ENCODE peak calls at places on chromosomes 6 and 20, in seven cellular contexts. O, Z, F, N, Y, Q and P are unnamed samples.
A peak's percentile ranks its signal among the peaks of the same experiment; 100 is the strongest.

GRCh38 chr6:102895683-102896082 is 1502.2 kb downstream of the GRIK2 start:
- DNase-seq in O (no peak), N (no peak), Y (no peak), Z (no peak), Q (no peak), F (no peak), P (no peak)

GRCh38 chr6:32154514-32155161 is 697 bp downstream of the PPT2 start:
- DNase-seq in F (peak; percentile 56), N (peak; percentile 69), Q (peak; percentile 48), O (no peak), Y (peak; percentile 41), Z (no peak), P (peak; percentile 47)

GRCh38 chr6:39553811-39554802 is 171.1 kb downstream of the KIF6 start:
- DNase-seq in Q (peak; percentile 22), Y (no peak), N (no peak), O (no peak), Z (no peak), F (no peak), P (no peak)

GRCh38 chr6:21033575-21034026 is 499.3 kb downstream of the CDKAL1 start:
- DNase-seq in Y (no peak), O (peak; percentile 74), Q (peak; percentile 61), Z (peak; percentile 67), N (no peak), F (no peak), P (no peak)

GRCh38 chr6:29559524-29560287 is at the start of gene UBD:
- DNase-seq in N (no peak), Q (no peak), F (no peak), O (no peak), Y (no peak), Z (no peak), P (no peak)

GRCh38 chr20:59028812-59029211 is 3.3 kb downstream of the ATP5F1E start:
- DNase-seq in F (no peak), N (no peak), O (no peak), Z (no peak), Q (no peak), Y (no peak), P (no peak)

GRCh38 chr6:106692112-106692822 is 62.9 kb downstream of the QRSL1 start:
- DNase-seq in F (no peak), O (peak; percentile 14), Y (no peak), N (peak; percentile 32), Q (peak; percentile 16), Z (peak; percentile 39), P (no peak)

GRCh38 chr6:116217069-116217468 is 36.8 kb downstream of the TSPYL4 start:
- DNase-seq in N (no peak), Z (no peak), Q (no peak), O (no peak), Y (no peak), F (no peak), P (no peak)

GRCh38 chr6:26400626-26401025 is 1.4 kb upstream of the BTN3A1 start:
- DNase-seq in F (no peak), N (no peak), Y (no peak), Q (no peak), O (no peak), Z (no peak), P (no peak)

GRCh38 chr20:43957392-43957791 is 42.7 kb downstream of the TOX2 start:
- DNase-seq in Z (no peak), Y (no peak), Q (no peak), O (no peak), N (no peak), F (no peak), P (no peak)

GRCh38 chr6:20877008-20877937 is 343.0 kb downstream of the CDKAL1 start:
- DNase-seq in N (peak; percentile 87), Y (no peak), O (peak; percentile 82), Z (peak; percentile 84), Q (no peak), F (no peak), P (no peak)

GRCh38 chr6:106908386-106908840 is 66.1 kb downstream of the CD24 start:
- DNase-seq in N (peak; percentile 75), Q (no peak), O (no peak), F (no peak), Y (no peak), Z (no peak), P (no peak)

GRCh38 chr6:33840064-33840926 is 36.5 kb upstream of the MLN start:
- DNase-seq in F (no peak), N (peak; percentile 57), Z (peak; percentile 97), Q (peak; percentile 26), O (peak; percentile 96), Y (no peak), P (no peak)

GRCh38 chr20:46814366-46815232 is 80.0 kb upstream of the EYA2 start:
- DNase-seq in Z (peak; percentile 55), N (peak; percentile 29), O (peak; percentile 53), F (no peak), Y (peak; percentile 13), Q (no peak), P (no peak)

GRCh38 chr6:141212296-141212695 is 920.4 kb upstream of the GJE1 start:
- DNase-seq in Y (no peak), F (no peak), Z (no peak), Q (no peak), N (peak; percentile 9), O (no peak), P (no peak)

GRCh38 chr20:59515013-59515905 is 89.1 kb upstream of the PHACTR3 start:
- DNase-seq in O (peak; percentile 30), F (no peak), Q (peak; percentile 68), Y (peak; percentile 92), N (peak; percentile 68), Z (no peak), P (no peak)

GRCh38 chr6:148086843-148087242 is 255.8 kb upstream of the SASH1 start:
- DNase-seq in O (no peak), Q (no peak), F (no peak), Z (no peak), N (no peak), Y (no peak), P (no peak)

GRCh38 chr20:37564388-37565133 is 36.9 kb upstream of the BLCAP start:
- DNase-seq in O (peak; percentile 7), N (peak; percentile 62), F (no peak), Q (peak; percentile 18), Y (peak; percentile 83), Z (no peak), P (peak; percentile 15)

GRCh38 chr6:168247456-168248147 is 72.0 kb downstream of the DACT2 start:
- DNase-seq in Q (peak; percentile 42), Z (no peak), O (peak; percentile 10), F (no peak), Y (no peak), N (peak; percentile 46), P (no peak)

GRCh38 chr20:32507998-32508774 is 76.9 kb downstream of the NOL4L start:
- DNase-seq in Z (no peak), N (no peak), Y (no peak), F (no peak), Q (no peak), O (no peak), P (no peak)

GRCh38 chr6:45736134-45736533 is 279.5 kb downstream of the CLIC5 start:
- DNase-seq in O (no peak), Z (no peak), Y (no peak), F (no peak), Q (no peak), N (no peak), P (no peak)

GRCh38 chr6:20605581-20605980 is 71.3 kb downstream of the CDKAL1 start:
- DNase-seq in O (peak; percentile 40), N (no peak), Z (peak; percentile 16), Y (no peak), F (no peak), Q (no peak), P (no peak)

GRCh38 chr6:142838821-142839685 is 105.9 kb downstream of the HIVEP2 start:
- DNase-seq in Z (no peak), F (no peak), O (no peak), N (peak; percentile 81), Y (no peak), Q (no peak), P (no peak)

GRCh38 chr6:5361371-5361770 is 100.1 kb downstream of the FARS2 start:
- DNase-seq in F (no peak), Q (no peak), Y (no peak), N (no peak), O (no peak), Z (peak; percentile 1), P (no peak)

GRCh38 chr6:143513410-143513809 is 1.9 kb upstream of the FUCA2 start:
- DNase-seq in Z (no peak), N (no peak), Q (no peak), F (no peak), O (no peak), Y (no peak), P (no peak)

GRCh38 chr6:133240511-133241087 is 558 bp upstream of the EYA4 start:
- DNase-seq in N (no peak), Q (peak; percentile 35), Y (peak; percentile 28), O (no peak), Z (no peak), F (no peak), P (no peak)

GRCh38 chr6:42507195-42507594 is 55.5 kb upstream of the TRERF1 start:
- DNase-seq in Z (no peak), N (no peak), Q (no peak), F (no peak), Y (no peak), O (no peak), P (no peak)